ENCODE peak calls at places on chromosomes 7 and 10, in ten cellular contexts. Z is aorta; N is naive thymus-derived CD4-positive, alpha-beta T cell; H is Caco-2; Q is GM06990; O is GM23338; D is keratinocyte; U is fibroblast of lung; T is pancreas; K is kidney epithelial cell. X is an unnamed sample.

GRCh38 chr7:35375516-35375915 is 121.6 kb upstream of the TBX20 start:
- DNase-seq in U (no peak), O (no peak), H (no peak), T (no peak), Z (no peak), N (no peak), Q (no peak), D (no peak), K (no peak), X (no peak)

GRCh38 chr10:52818019-52818418 is 45.4 kb upstream of the MBL2 start:
- DNase-seq in Q (peak; percentile 48), Z (no peak), D (peak; percentile 62), K (peak; percentile 71), U (peak; percentile 39), H (peak; percentile 76), O (peak; percentile 90), N (no peak), T (no peak), X (peak; percentile 11)

GRCh38 chr10:93280699-93281366 is 201.3 kb downstream of the MYOF start:
- DNase-seq in H (no peak), U (no peak), O (peak; percentile 91), D (no peak), Z (no peak), K (no peak), Q (no peak), T (no peak), N (no peak), X (peak; percentile 72)

GRCh38 chr7:148419856-148420508 is 170.6 kb upstream of the C7orf33 start:
- DNase-seq in D (no peak), N (no peak), Z (no peak), U (no peak), T (no peak), H (no peak), O (no peak), Q (peak; percentile 33), K (no peak), X (no peak)

GRCh38 chr7:14380881-14381280 is 391.4 kb upstream of the ETV1 start:
- DNase-seq in T (no peak), K (no peak), U (no peak), D (no peak), H (peak; percentile 15), Q (no peak), Z (no peak), N (no peak), O (peak; percentile 30), X (no peak)

GRCh38 chr7:51973942-51974341 is 657.3 kb upstream of the COBL start:
- DNase-seq in H (no peak), K (no peak), Z (no peak), O (no peak), Q (no peak), D (no peak), U (no peak), N (no peak), T (no peak), X (peak; percentile 6)

GRCh38 chr10:92239600-92240288 is 51.1 kb downstream of the CPEB3 start:
- DNase-seq in N (peak; percentile 29), K (no peak), D (no peak), U (peak; percentile 50), Z (peak; percentile 87), O (peak; percentile 61), T (peak; percentile 64), H (peak; percentile 62), Q (peak; percentile 64), X (peak; percentile 80)

GRCh38 chr10:29621161-29621560 is 13.6 kb downstream of the SVIL start:
- DNase-seq in T (no peak), D (no peak), H (no peak), N (no peak), U (peak; percentile 31), O (peak; percentile 37), K (peak; percentile 45), Z (no peak), Q (no peak), X (peak; percentile 70)

GRCh38 chr7:106068538-106068961 is 43.6 kb downstream of the SYPL1 start:
- DNase-seq in T (no peak), O (no peak), Q (no peak), D (no peak), Z (no peak), K (no peak), U (no peak), N (no peak), H (no peak), X (peak; percentile 8)

GRCh38 chr7:94062372-94062771 is 58.2 kb upstream of the BET1 start:
- DNase-seq in Q (no peak), Z (no peak), D (no peak), T (no peak), U (peak; percentile 70), O (no peak), H (no peak), N (no peak), K (no peak), X (no peak)

GRCh38 chr7:120987280-120987679 is 1.2 kb upstream of the CPED1 start:
- DNase-seq in Q (no peak), N (no peak), U (no peak), O (no peak), Z (no peak), D (no peak), T (no peak), K (no peak), H (no peak), X (no peak)
- H3K4me3 ChIP-seq in Q (no peak overlapping the region), N (no peak overlapping the region), U (no peak overlapping the region), O (no peak overlapping the region), Z (no peak overlapping the region), D (no peak overlapping the region), T (peak overlapping the region; percentile 43), K (no peak overlapping the region), H (no peak overlapping the region), X (no peak overlapping the region)

GRCh38 chr7:99031496-99031895 is 112.4 kb downstream of the SMURF1 start:
- DNase-seq in Z (no peak), U (no peak), N (no peak), D (no peak), O (no peak), K (no peak), Q (no peak), T (no peak), H (no peak), X (no peak)
- H3K36me3 ChIP-seq in Z (peaks cover 12% of the 10 kb centered on the region), U (peaks cover 39% of the 10 kb centered on the region), N (no peaks in the 10 kb centered on the region), D (peaks cover 52% of the 10 kb centered on the region), O (peaks cover 45% of the 10 kb centered on the region), K (peaks cover 4% of the 10 kb centered on the region), Q (peaks cover 38% of the 10 kb centered on the region), T (peaks cover 2% of the 10 kb centered on the region), H (peaks cover 6% of the 10 kb centered on the region), X (peaks cover 36% of the 10 kb centered on the region)

GRCh38 chr10:26269754-26270153 is 53.2 kb downstream of the GAD2 start:
- DNase-seq in H (peak; percentile 65), O (peak; percentile 82), N (no peak), U (peak; percentile 31), Z (no peak), D (no peak), Q (no peak), K (peak; percentile 10), T (no peak), X (peak; percentile 67)
- H3K4me3 ChIP-seq in H (no peak overlapping the region), O (no peak overlapping the region), N (no peak overlapping the region), U (no peak overlapping the region), Z (no peak overlapping the region), D (no peak overlapping the region), Q (no peak overlapping the region), K (no peak overlapping the region), T (no peak overlapping the region), X (no peak overlapping the region)

DNA sequence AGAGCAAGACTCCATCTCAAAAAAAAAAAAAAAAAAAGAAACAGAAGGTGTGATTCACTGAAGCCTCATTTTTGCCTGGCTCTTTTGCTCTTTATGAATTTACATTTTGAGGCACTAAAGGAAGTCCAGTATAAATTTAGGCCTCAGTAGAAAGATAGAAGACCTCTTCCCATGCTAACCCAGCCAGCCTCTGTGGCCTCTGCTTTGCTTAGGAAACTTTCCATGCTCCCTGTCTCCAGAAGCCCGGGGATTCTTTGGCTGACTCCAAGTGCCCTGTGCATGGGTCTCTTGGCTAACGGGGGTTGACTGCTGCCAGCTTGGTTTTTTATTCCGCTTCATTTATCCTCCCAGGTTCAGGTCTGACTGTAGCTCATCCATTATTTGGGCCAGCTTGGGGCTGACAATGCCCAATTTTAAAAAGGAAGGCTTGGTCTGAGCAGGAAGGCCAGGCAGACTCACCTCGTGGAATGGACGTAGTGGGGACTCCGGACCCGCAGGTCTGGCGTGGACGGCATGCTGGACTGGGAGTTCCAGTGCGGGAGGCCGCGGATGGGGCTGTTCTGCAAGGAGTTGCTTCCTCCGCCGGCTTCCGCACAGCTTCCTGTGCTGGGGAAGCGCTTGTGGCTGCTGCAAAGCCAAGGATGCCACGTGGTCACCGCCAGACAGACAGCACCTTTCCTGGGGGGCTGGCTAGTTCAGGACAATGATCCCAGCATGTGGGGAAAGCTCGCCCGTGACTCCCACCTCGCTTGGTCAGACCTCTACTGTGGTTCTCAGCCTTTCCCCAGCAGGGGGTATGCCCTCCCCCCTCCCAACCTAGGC is 72.3 kb downstream of the PRPF18 start:
- DNase-seq in H (no peak), Z (no peak), T (no peak), O (no peak), U (no peak), K (no peak), N (no peak), D (no peak), Q (no peak), X (no peak)
- H3K36me3 ChIP-seq in H (peaks cover 7% of the 10 kb centered on the region), Z (peaks cover 5% of the 10 kb centered on the region), T (no peaks in the 10 kb centered on the region), O (no peaks in the 10 kb centered on the region), U (peaks cover 30% of the 10 kb centered on the region), K (peaks cover 6% of the 10 kb centered on the region), N (no peaks in the 10 kb centered on the region), D (peaks cover 8% of the 10 kb centered on the region), Q (peaks cover 41% of the 10 kb centered on the region), X (peaks cover 1% of the 10 kb centered on the region)

DNA sequence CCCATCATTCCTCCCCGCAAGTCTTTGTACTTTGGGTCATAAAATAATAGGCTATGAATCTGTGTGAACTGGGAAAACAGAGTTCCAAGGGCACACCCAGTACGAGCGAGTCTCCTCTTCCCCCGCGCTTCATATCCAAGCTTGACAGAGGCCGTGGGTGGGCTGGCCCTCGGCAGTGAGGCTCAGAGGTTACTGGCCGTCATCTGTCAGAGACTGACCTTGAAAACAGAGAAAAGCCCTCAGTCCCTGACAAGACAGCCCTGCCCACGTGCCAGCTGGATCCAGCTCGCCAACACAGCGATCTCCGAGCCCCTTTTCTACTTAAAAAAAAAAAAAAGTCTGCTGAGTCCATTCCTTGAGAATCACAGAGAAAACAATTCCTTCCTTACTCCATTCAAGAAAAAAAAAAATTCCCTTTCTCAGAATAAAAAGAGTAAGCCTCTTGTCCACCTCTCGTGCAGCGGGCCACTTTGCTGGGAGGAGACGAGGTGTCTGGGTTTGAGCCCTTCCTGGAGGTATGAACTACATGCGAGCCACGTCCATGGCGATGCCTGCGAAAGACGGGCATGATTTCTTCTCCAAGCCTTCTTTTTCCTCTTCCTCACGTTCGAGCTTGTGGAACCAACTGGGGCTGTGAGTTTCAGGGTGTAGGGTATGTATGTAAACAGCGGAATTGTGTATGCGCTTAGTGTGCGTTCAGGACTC is 755 bp upstream of the BICC1 start:
- DNase-seq in O (peak; percentile 24), Q (no peak), Z (peak; percentile 74), T (peak; percentile 23), H (peak; percentile 51), D (no peak), K (no peak), U (peak; percentile 6), N (no peak), X (peak; percentile 21)
- H3K4me3 ChIP-seq in O (peak overlapping the region; percentile 75), Q (no peak overlapping the region), Z (peak overlapping the region; percentile 88), T (peak overlapping the region; percentile 64), H (peak overlapping the region; percentile 98), D (peak overlapping the region; percentile 13), K (peak overlapping the region; percentile 65), U (peak overlapping the region; percentile 80), N (no peak overlapping the region), X (peak overlapping the region; percentile 76)

GRCh38 chr7:2253525-2254244 is 11.7 kb downstream of the NUDT1 start:
- DNase-seq in Q (no peak), O (no peak), Z (no peak), N (no peak), H (no peak), K (no peak), U (no peak), T (no peak), D (no peak), X (peak; percentile 59)
- H3K36me3 ChIP-seq in Q (peaks cover 41% of the 10 kb centered on the region), O (no peaks in the 10 kb centered on the region), Z (no peaks in the 10 kb centered on the region), N (no peaks in the 10 kb centered on the region), H (no peaks in the 10 kb centered on the region), K (no peaks in the 10 kb centered on the region), U (peaks cover 10% of the 10 kb centered on the region), T (no peaks in the 10 kb centered on the region), D (peaks cover 6% of the 10 kb centered on the region), X (peaks cover 3% of the 10 kb centered on the region)

X was measured in H7.